ENCODE peak calls at places on chromosomes 7 and 10, in ten cellular contexts. One of them, this sample, is unnamed.

GRCh38 chr10:88216976-88217375 is 353.6 kb downstream of the PTEN start:
- DNase-seq in NCI-H1105 treated with DMSO at 0.1 percent for 48 hours: no peak
- DNase-seq in H7: no peak
- DNase-seq in hepatocyte: no peak
- DNase-seq in colonic mucosa: peak
- DNase-seq in stimulated activated CD4-positive, alpha-beta T cell treated with anti-CD3 and anti-CD28 coated beads, Interleukin-1b, Interleukin-23, amount 100 ng/mL, for 1 hour: no peak
- DNase-seq in AML-193: no peak
- DNase-seq in renal cortical epithelial cell: no peak
- DNase-seq in NCI-H510A treated with DMSO at 0.1 percent for 48 hours: no peak
- DNase-seq in natural killer cell: no peak
- DNase-seq in this sample: peak

GRCh38 chr10:8051109-8051781 is 3.2 kb upstream of the GATA3 start:
- DNase-seq in NCI-H510A treated with DMSO at 0.1 percent for 48 hours: no peak
- DNase-seq in natural killer cell: no peak
- DNase-seq in NCI-H1105 treated with DMSO at 0.1 percent for 48 hours: no peak
- DNase-seq in renal cortical epithelial cell: no peak
- DNase-seq in colonic mucosa: no peak
- DNase-seq in stimulated activated CD4-positive, alpha-beta T cell treated with anti-CD3 and anti-CD28 coated beads, Interleukin-1b, Interleukin-23, amount 100 ng/mL, for 1 hour: no peak
- DNase-seq in H7: no peak
- DNase-seq in AML-193: no peak
- DNase-seq in hepatocyte: peak
- DNase-seq in this sample: peak

GRCh38 chr10:49225218-49225876 is 37.2 kb upstream of the TMEM273 start:
- DNase-seq in hepatocyte: no peak
- DNase-seq in colonic mucosa: no peak
- DNase-seq in NCI-H1105 treated with DMSO at 0.1 percent for 48 hours: no peak
- DNase-seq in NCI-H510A treated with DMSO at 0.1 percent for 48 hours: no peak
- DNase-seq in renal cortical epithelial cell: no peak
- DNase-seq in natural killer cell: no peak
- DNase-seq in stimulated activated CD4-positive, alpha-beta T cell treated with anti-CD3 and anti-CD28 coated beads, Interleukin-1b, Interleukin-23, amount 100 ng/mL, for 1 hour: no peak
- DNase-seq in H7: no peak
- DNase-seq in AML-193: no peak
- DNase-seq in this sample: peak

GRCh38 chr10:1525354-1526162 is 211.8 kb downstream of the ADARB2 start:
- DNase-seq in colonic mucosa: no peak
- DNase-seq in AML-193: no peak
- DNase-seq in renal cortical epithelial cell: no peak
- DNase-seq in hepatocyte: no peak
- DNase-seq in natural killer cell: no peak
- DNase-seq in NCI-H1105 treated with DMSO at 0.1 percent for 48 hours: no peak
- DNase-seq in stimulated activated CD4-positive, alpha-beta T cell treated with anti-CD3 and anti-CD28 coated beads, Interleukin-1b, Interleukin-23, amount 100 ng/mL, for 1 hour: no peak
- DNase-seq in H7: no peak
- DNase-seq in NCI-H510A treated with DMSO at 0.1 percent for 48 hours: no peak
- DNase-seq in this sample: no peak

GRCh38 chr7:102273749-102274712 is 12.6 kb upstream of the SH2B2 start:
- DNase-seq in colonic mucosa: peak
- DNase-seq in AML-193: no peak
- DNase-seq in NCI-H510A treated with DMSO at 0.1 percent for 48 hours: peak
- DNase-seq in H7: no peak
- DNase-seq in renal cortical epithelial cell: peak
- DNase-seq in hepatocyte: peak
- DNase-seq in natural killer cell: no peak
- DNase-seq in NCI-H1105 treated with DMSO at 0.1 percent for 48 hours: no peak
- DNase-seq in stimulated activated CD4-positive, alpha-beta T cell treated with anti-CD3 and anti-CD28 coated beads, Interleukin-1b, Interleukin-23, amount 100 ng/mL, for 1 hour: no peak
- DNase-seq in this sample: peak

GRCh38 chr10:77631241-77631640 is 6.4 kb downstream of the KCNMA1 start:
- DNase-seq in renal cortical epithelial cell: no peak
- DNase-seq in NCI-H510A treated with DMSO at 0.1 percent for 48 hours: no peak
- DNase-seq in stimulated activated CD4-positive, alpha-beta T cell treated with anti-CD3 and anti-CD28 coated beads, Interleukin-1b, Interleukin-23, amount 100 ng/mL, for 1 hour: no peak
- DNase-seq in hepatocyte: no peak
- DNase-seq in natural killer cell: no peak
- DNase-seq in NCI-H1105 treated with DMSO at 0.1 percent for 48 hours: no peak
- DNase-seq in colonic mucosa: no peak
- DNase-seq in H7: no peak
- DNase-seq in AML-193: no peak
- DNase-seq in this sample: no peak

GRCh38 chr10:49053053-49053997 is 62.0 kb downstream of the VSTM4 start:
- DNase-seq in NCI-H1105 treated with DMSO at 0.1 percent for 48 hours: no peak
- DNase-seq in natural killer cell: no peak
- DNase-seq in NCI-H510A treated with DMSO at 0.1 percent for 48 hours: no peak
- DNase-seq in H7: no peak
- DNase-seq in AML-193: no peak
- DNase-seq in stimulated activated CD4-positive, alpha-beta T cell treated with anti-CD3 and anti-CD28 coated beads, Interleukin-1b, Interleukin-23, amount 100 ng/mL, for 1 hour: no peak
- DNase-seq in hepatocyte: no peak
- DNase-seq in colonic mucosa: no peak
- DNase-seq in renal cortical epithelial cell: no peak
- DNase-seq in this sample: no peak

GRCh38 chr7:156652886-156653568 is 12.5 kb downstream of the RNF32 start:
- DNase-seq in hepatocyte: no peak
- DNase-seq in NCI-H510A treated with DMSO at 0.1 percent for 48 hours: no peak
- DNase-seq in AML-193: no peak
- DNase-seq in NCI-H1105 treated with DMSO at 0.1 percent for 48 hours: no peak
- DNase-seq in renal cortical epithelial cell: no peak
- DNase-seq in H7: no peak
- DNase-seq in colonic mucosa: no peak
- DNase-seq in stimulated activated CD4-positive, alpha-beta T cell treated with anti-CD3 and anti-CD28 coated beads, Interleukin-1b, Interleukin-23, amount 100 ng/mL, for 1 hour: no peak
- DNase-seq in natural killer cell: no peak
- DNase-seq in this sample: no peak

GRCh38 chr7:85773116-85773783 is 586.4 kb upstream of the SEMA3D start:
- DNase-seq in NCI-H1105 treated with DMSO at 0.1 percent for 48 hours: no peak
- DNase-seq in colonic mucosa: no peak
- DNase-seq in hepatocyte: no peak
- DNase-seq in stimulated activated CD4-positive, alpha-beta T cell treated with anti-CD3 and anti-CD28 coated beads, Interleukin-1b, Interleukin-23, amount 100 ng/mL, for 1 hour: no peak
- DNase-seq in AML-193: no peak
- DNase-seq in H7: no peak
- DNase-seq in renal cortical epithelial cell: peak
- DNase-seq in NCI-H510A treated with DMSO at 0.1 percent for 48 hours: no peak
- DNase-seq in natural killer cell: no peak
- DNase-seq in this sample: no peak

GRCh38 chr10:44201011-44201410 is 183.9 kb downstream of the CXCL12 start:
- DNase-seq in stimulated activated CD4-positive, alpha-beta T cell treated with anti-CD3 and anti-CD28 coated beads, Interleukin-1b, Interleukin-23, amount 100 ng/mL, for 1 hour: no peak
- DNase-seq in NCI-H510A treated with DMSO at 0.1 percent for 48 hours: no peak
- DNase-seq in natural killer cell: no peak
- DNase-seq in renal cortical epithelial cell: no peak
- DNase-seq in H7: no peak
- DNase-seq in NCI-H1105 treated with DMSO at 0.1 percent for 48 hours: no peak
- DNase-seq in colonic mucosa: no peak
- DNase-seq in AML-193: no peak
- DNase-seq in hepatocyte: no peak
- DNase-seq in this sample: no peak

GRCh38 chr10:128992770-128993169 is 474.3 kb upstream of the MGMT start:
- DNase-seq in colonic mucosa: no peak
- DNase-seq in H7: no peak
- DNase-seq in NCI-H510A treated with DMSO at 0.1 percent for 48 hours: no peak
- DNase-seq in natural killer cell: no peak
- DNase-seq in AML-193: no peak
- DNase-seq in renal cortical epithelial cell: no peak
- DNase-seq in hepatocyte: no peak
- DNase-seq in stimulated activated CD4-positive, alpha-beta T cell treated with anti-CD3 and anti-CD28 coated beads, Interleukin-1b, Interleukin-23, amount 100 ng/mL, for 1 hour: no peak
- DNase-seq in NCI-H1105 treated with DMSO at 0.1 percent for 48 hours: no peak
- DNase-seq in this sample: no peak

GRCh38 chr7:44084695-44085094 is 2.4 kb upstream of the POLM start:
- DNase-seq in natural killer cell: no peak
- DNase-seq in stimulated activated CD4-positive, alpha-beta T cell treated with anti-CD3 and anti-CD28 coated beads, Interleukin-1b, Interleukin-23, amount 100 ng/mL, for 1 hour: no peak
- DNase-seq in hepatocyte: no peak
- DNase-seq in H7: no peak
- DNase-seq in renal cortical epithelial cell: no peak
- DNase-seq in NCI-H510A treated with DMSO at 0.1 percent for 48 hours: no peak
- DNase-seq in NCI-H1105 treated with DMSO at 0.1 percent for 48 hours: no peak
- DNase-seq in AML-193: no peak
- DNase-seq in colonic mucosa: no peak
- DNase-seq in this sample: no peak

GRCh38 chr7:7569615-7570014 is 2.9 kb downstream of the MIOS start:
- DNase-seq in renal cortical epithelial cell: peak
- DNase-seq in natural killer cell: no peak
- DNase-seq in NCI-H510A treated with DMSO at 0.1 percent for 48 hours: no peak
- DNase-seq in colonic mucosa: no peak
- DNase-seq in stimulated activated CD4-positive, alpha-beta T cell treated with anti-CD3 and anti-CD28 coated beads, Interleukin-1b, Interleukin-23, amount 100 ng/mL, for 1 hour: no peak
- DNase-seq in hepatocyte: no peak
- DNase-seq in AML-193: no peak
- DNase-seq in H7: no peak
- DNase-seq in NCI-H1105 treated with DMSO at 0.1 percent for 48 hours: no peak
- DNase-seq in this sample: no peak

GRCh38 chr10:118034755-118035154 is 12.0 kb downstream of the RAB11FIP2 start:
- DNase-seq in natural killer cell: no peak
- DNase-seq in colonic mucosa: no peak
- DNase-seq in renal cortical epithelial cell: no peak
- DNase-seq in hepatocyte: no peak
- DNase-seq in stimulated activated CD4-positive, alpha-beta T cell treated with anti-CD3 and anti-CD28 coated beads, Interleukin-1b, Interleukin-23, amount 100 ng/mL, for 1 hour: no peak
- DNase-seq in NCI-H510A treated with DMSO at 0.1 percent for 48 hours: no peak
- DNase-seq in AML-193: no peak
- DNase-seq in H7: no peak
- DNase-seq in NCI-H1105 treated with DMSO at 0.1 percent for 48 hours: no peak
- DNase-seq in this sample: no peak

GRCh38 chr7:44486693-44487092 is 3.8 kb downstream of the NUDCD3 start:
- DNase-seq in NCI-H1105 treated with DMSO at 0.1 percent for 48 hours: no peak
- DNase-seq in AML-193: peak
- DNase-seq in renal cortical epithelial cell: peak
- DNase-seq in stimulated activated CD4-positive, alpha-beta T cell treated with anti-CD3 and anti-CD28 coated beads, Interleukin-1b, Interleukin-23, amount 100 ng/mL, for 1 hour: no peak
- DNase-seq in H7: peak
- DNase-seq in colonic mucosa: peak
- DNase-seq in natural killer cell: no peak
- DNase-seq in hepatocyte: peak
- DNase-seq in NCI-H510A treated with DMSO at 0.1 percent for 48 hours: no peak
- DNase-seq in this sample: peak

GRCh38 chr10:110512461-110513187 is 14.9 kb downstream of the DUSP5 start:
- DNase-seq in AML-193: no peak
- DNase-seq in NCI-H1105 treated with DMSO at 0.1 percent for 48 hours: no peak
- DNase-seq in renal cortical epithelial cell: peak
- DNase-seq in hepatocyte: peak
- DNase-seq in H7: no peak
- DNase-seq in colonic mucosa: no peak
- DNase-seq in natural killer cell: no peak
- DNase-seq in NCI-H510A treated with DMSO at 0.1 percent for 48 hours: no peak
- DNase-seq in stimulated activated CD4-positive, alpha-beta T cell treated with anti-CD3 and anti-CD28 coated beads, Interleukin-1b, Interleukin-23, amount 100 ng/mL, for 1 hour: no peak
- DNase-seq in this sample: no peak

GRCh38 chr7:127652333-127653248 is 597 bp downstream of the SND1 start:
- DNase-seq in H7: no peak
- DNase-seq in hepatocyte: no peak
- DNase-seq in NCI-H510A treated with DMSO at 0.1 percent for 48 hours: no peak
- DNase-seq in AML-193: no peak
- DNase-seq in colonic mucosa: no peak
- DNase-seq in natural killer cell: no peak
- DNase-seq in renal cortical epithelial cell: peak
- DNase-seq in stimulated activated CD4-positive, alpha-beta T cell treated with anti-CD3 and anti-CD28 coated beads, Interleukin-1b, Interleukin-23, amount 100 ng/mL, for 1 hour: no peak
- DNase-seq in NCI-H1105 treated with DMSO at 0.1 percent for 48 hours: no peak
- DNase-seq in this sample: peak

GRCh38 chr7:109179601-109180000 is 609.9 kb downstream of the DNAJB9 start:
- DNase-seq in NCI-H510A treated with DMSO at 0.1 percent for 48 hours: no peak
- DNase-seq in renal cortical epithelial cell: no peak
- DNase-seq in natural killer cell: no peak
- DNase-seq in NCI-H1105 treated with DMSO at 0.1 percent for 48 hours: no peak
- DNase-seq in colonic mucosa: no peak
- DNase-seq in stimulated activated CD4-positive, alpha-beta T cell treated with anti-CD3 and anti-CD28 coated beads, Interleukin-1b, Interleukin-23, amount 100 ng/mL, for 1 hour: no peak
- DNase-seq in AML-193: no peak
- DNase-seq in H7: no peak
- DNase-seq in hepatocyte: no peak
- DNase-seq in this sample: peak

GRCh38 chr10:120873741-120874140 is 22.6 kb downstream of the WDR11 start:
- DNase-seq in colonic mucosa: no peak
- DNase-seq in natural killer cell: no peak
- DNase-seq in renal cortical epithelial cell: no peak
- DNase-seq in H7: no peak
- DNase-seq in hepatocyte: no peak
- DNase-seq in stimulated activated CD4-positive, alpha-beta T cell treated with anti-CD3 and anti-CD28 coated beads, Interleukin-1b, Interleukin-23, amount 100 ng/mL, for 1 hour: no peak
- DNase-seq in NCI-H510A treated with DMSO at 0.1 percent for 48 hours: no peak
- DNase-seq in NCI-H1105 treated with DMSO at 0.1 percent for 48 hours: no peak
- DNase-seq in AML-193: no peak
- DNase-seq in this sample: no peak

GRCh38 chr10:122142652-122143237 is 128.4 kb upstream of the BTBD16 start:
- DNase-seq in AML-193: no peak
- DNase-seq in natural killer cell: peak
- DNase-seq in hepatocyte: no peak
- DNase-seq in stimulated activated CD4-positive, alpha-beta T cell treated with anti-CD3 and anti-CD28 coated beads, Interleukin-1b, Interleukin-23, amount 100 ng/mL, for 1 hour: no peak
- DNase-seq in H7: peak
- DNase-seq in NCI-H510A treated with DMSO at 0.1 percent for 48 hours: no peak
- DNase-seq in NCI-H1105 treated with DMSO at 0.1 percent for 48 hours: no peak
- DNase-seq in renal cortical epithelial cell: no peak
- DNase-seq in colonic mucosa: peak
- DNase-seq in this sample: peak

GRCh38 chr7:55129409-55130078 is 110.7 kb downstream of the EGFR start:
- DNase-seq in colonic mucosa: peak
- DNase-seq in NCI-H1105 treated with DMSO at 0.1 percent for 48 hours: no peak
- DNase-seq in NCI-H510A treated with DMSO at 0.1 percent for 48 hours: no peak
- DNase-seq in renal cortical epithelial cell: peak
- DNase-seq in hepatocyte: no peak
- DNase-seq in AML-193: no peak
- DNase-seq in H7: no peak
- DNase-seq in stimulated activated CD4-positive, alpha-beta T cell treated with anti-CD3 and anti-CD28 coated beads, Interleukin-1b, Interleukin-23, amount 100 ng/mL, for 1 hour: no peak
- DNase-seq in natural killer cell: no peak
- DNase-seq in this sample: peak

GRCh38 chr7:138243430-138243829 is 167.2 kb downstream of the AKR1D1 start:
- DNase-seq in H7: peak
- DNase-seq in natural killer cell: no peak
- DNase-seq in colonic mucosa: no peak
- DNase-seq in NCI-H510A treated with DMSO at 0.1 percent for 48 hours: peak
- DNase-seq in AML-193: no peak
- DNase-seq in NCI-H1105 treated with DMSO at 0.1 percent for 48 hours: no peak
- DNase-seq in stimulated activated CD4-positive, alpha-beta T cell treated with anti-CD3 and anti-CD28 coated beads, Interleukin-1b, Interleukin-23, amount 100 ng/mL, for 1 hour: no peak
- DNase-seq in renal cortical epithelial cell: no peak
- DNase-seq in hepatocyte: peak
- DNase-seq in this sample: peak

GRCh38 chr10:10515479-10516204 is 502.0 kb upstream of the CELF2 start:
- DNase-seq in H7: no peak
- DNase-seq in natural killer cell: no peak
- DNase-seq in hepatocyte: no peak
- DNase-seq in renal cortical epithelial cell: no peak
- DNase-seq in stimulated activated CD4-positive, alpha-beta T cell treated with anti-CD3 and anti-CD28 coated beads, Interleukin-1b, Interleukin-23, amount 100 ng/mL, for 1 hour: no peak
- DNase-seq in colonic mucosa: no peak
- DNase-seq in NCI-H510A treated with DMSO at 0.1 percent for 48 hours: no peak
- DNase-seq in AML-193: no peak
- DNase-seq in NCI-H1105 treated with DMSO at 0.1 percent for 48 hours: no peak
- DNase-seq in this sample: no peak

GRCh38 chr10:102404361-102405107 is 9.0 kb downstream of the NFKB2 start:
- DNase-seq in hepatocyte: no peak
- DNase-seq in NCI-H510A treated with DMSO at 0.1 percent for 48 hours: no peak
- DNase-seq in stimulated activated CD4-positive, alpha-beta T cell treated with anti-CD3 and anti-CD28 coated beads, Interleukin-1b, Interleukin-23, amount 100 ng/mL, for 1 hour: no peak
- DNase-seq in AML-193: no peak
- DNase-seq in colonic mucosa: no peak
- DNase-seq in NCI-H1105 treated with DMSO at 0.1 percent for 48 hours: no peak
- DNase-seq in renal cortical epithelial cell: no peak
- DNase-seq in natural killer cell: no peak
- DNase-seq in H7: peak
- DNase-seq in this sample: no peak

GRCh38 chr10:102645388-102645740 is 1.1 kb downstream of the TRIM8 start:
- DNase-seq in colonic mucosa: peak
- DNase-seq in H7: no peak
- DNase-seq in renal cortical epithelial cell: peak
- DNase-seq in NCI-H510A treated with DMSO at 0.1 percent for 48 hours: peak
- DNase-seq in AML-193: peak
- DNase-seq in natural killer cell: peak
- DNase-seq in hepatocyte: peak
- DNase-seq in stimulated activated CD4-positive, alpha-beta T cell treated with anti-CD3 and anti-CD28 coated beads, Interleukin-1b, Interleukin-23, amount 100 ng/mL, for 1 hour: no peak
- DNase-seq in NCI-H1105 treated with DMSO at 0.1 percent for 48 hours: peak
- DNase-seq in this sample: peak

GRCh38 chr10:124182088-124182541 is 88.7 kb upstream of the CHST15 start:
- DNase-seq in stimulated activated CD4-positive, alpha-beta T cell treated with anti-CD3 and anti-CD28 coated beads, Interleukin-1b, Interleukin-23, amount 100 ng/mL, for 1 hour: no peak
- DNase-seq in hepatocyte: no peak
- DNase-seq in H7: no peak
- DNase-seq in NCI-H510A treated with DMSO at 0.1 percent for 48 hours: no peak
- DNase-seq in natural killer cell: no peak
- DNase-seq in AML-193: no peak
- DNase-seq in colonic mucosa: no peak
- DNase-seq in renal cortical epithelial cell: no peak
- DNase-seq in NCI-H1105 treated with DMSO at 0.1 percent for 48 hours: no peak
- DNase-seq in this sample: no peak

GRCh38 chr10:86958831-86959736 is 685 bp downstream of the SNCG start:
- DNase-seq in natural killer cell: no peak
- DNase-seq in AML-193: peak
- DNase-seq in NCI-H1105 treated with DMSO at 0.1 percent for 48 hours: no peak
- DNase-seq in H7: peak
- DNase-seq in stimulated activated CD4-positive, alpha-beta T cell treated with anti-CD3 and anti-CD28 coated beads, Interleukin-1b, Interleukin-23, amount 100 ng/mL, for 1 hour: no peak
- DNase-seq in colonic mucosa: peak
- DNase-seq in hepatocyte: peak
- DNase-seq in NCI-H510A treated with DMSO at 0.1 percent for 48 hours: no peak
- DNase-seq in renal cortical epithelial cell: peak
- DNase-seq in this sample: peak

GRCh38 chr10:52566471-52567246 is 205.9 kb downstream of the MBL2 start:
- DNase-seq in renal cortical epithelial cell: peak
- DNase-seq in NCI-H510A treated with DMSO at 0.1 percent for 48 hours: no peak
- DNase-seq in stimulated activated CD4-positive, alpha-beta T cell treated with anti-CD3 and anti-CD28 coated beads, Interleukin-1b, Interleukin-23, amount 100 ng/mL, for 1 hour: no peak
- DNase-seq in natural killer cell: no peak
- DNase-seq in NCI-H1105 treated with DMSO at 0.1 percent for 48 hours: no peak
- DNase-seq in colonic mucosa: no peak
- DNase-seq in hepatocyte: peak
- DNase-seq in AML-193: no peak
- DNase-seq in H7: peak
- DNase-seq in this sample: peak

This sample was measured in mesendoderm.